ENCODE peak calls at places on chromosomes 3 and 15, in seven cellular contexts. F is HCT116, H is MM.1S, J is GM23338, W is neural progenitor cell, G is SK-N-SH, K is hepatocyte. O is an unnamed sample.

GRCh38 chr3:43531835-43532234 is 90.0 kb downstream of the ANO10 start:
- DNase-seq in J (no peak), W (no peak), K (no peak), G (no peak), H (no peak), F (no peak), O (peak)

GRCh38 chr3:133570139-133570936 is 3.1 kb upstream of the CDV3 start:
- DNase-seq in K (peak), W (peak), F (peak), H (no peak), J (peak), G (no peak), O (peak)

GRCh38 chr3:50591196-50591741 is 20.3 kb downstream of the CISH start:
- DNase-seq in J (no peak), W (no peak), G (no peak), H (no peak), F (no peak), K (no peak), O (no peak)

GRCh38 chr3:107408513-107408912 is 31.3 kb downstream of the CCDC54 start:
- DNase-seq in G (no peak), W (no peak), K (no peak), J (no peak), F (no peak), H (no peak), O (no peak)

GRCh38 chr3:40336511-40337135 is 27.1 kb downstream of the EIF1B start:
- DNase-seq in H (no peak), K (peak), F (no peak), J (no peak), G (no peak), W (no peak), O (no peak)

GRCh38 chr3:17204049-17204650 is 319.4 kb downstream of the PLCL2 start:
- DNase-seq in W (no peak), K (no peak), J (no peak), G (no peak), H (no peak), F (no peak), O (no peak)

GRCh38 chr3:99523446-99523845 is 114.9 kb upstream of the COL8A1 start:
- DNase-seq in J (no peak), G (no peak), F (no peak), K (no peak), W (no peak), H (no peak), O (no peak)

GRCh38 chr15:45449878-45450277 is 71.5 kb upstream of the GATM start:
- DNase-seq in H (peak), F (no peak), J (no peak), W (no peak), G (no peak), K (peak), O (peak)

GRCh38 chr3:153357436-153357835 is 195.4 kb downstream of the RAP2B start:
- DNase-seq in H (no peak), J (no peak), G (no peak), F (no peak), W (no peak), K (no peak), O (peak)

GRCh38 chr3:160400631-160401150 is 1.2 kb downstream of the SMC4 start:
- DNase-seq in G (peak), K (peak), W (peak), F (no peak), J (peak), H (peak), O (peak)

GRCh38 chr3:165805834-165806561 is 31.2 kb downstream of the BCHE start:
- DNase-seq in K (no peak), G (no peak), H (peak), W (no peak), F (no peak), J (no peak), O (peak)

GRCh38 chr3:12356175-12356574 is 67.3 kb downstream of the PPARG start:
- DNase-seq in J (no peak), K (no peak), W (no peak), G (no peak), H (no peak), F (no peak), O (no peak)

GRCh38 chr3:55519016-55519415 is 31.9 kb upstream of the WNT5A start:
- DNase-seq in G (no peak), F (no peak), H (no peak), J (no peak), W (no peak), K (no peak), O (peak)

GRCh38 chr3:143654906-143655305 is 193.4 kb downstream of the SLC9A9 start:
- DNase-seq in G (no peak), F (no peak), J (no peak), W (no peak), K (no peak), H (no peak), O (no peak)

GRCh38 chr15:101064795-101065569 is 145.8 kb downstream of the LRRK1 start:
- DNase-seq in G (no peak), W (no peak), H (no peak), F (no peak), K (no peak), J (no peak), O (no peak)

GRCh38 chr3:155846119-155846518 is 8.1 kb downstream of the SLC33A1 start:
- DNase-seq in J (no peak), W (no peak), K (no peak), F (no peak), G (no peak), H (no peak), O (no peak)

GRCh38 chr3:6452974-6453373 is 407.9 kb upstream of the GRM7 start:
- DNase-seq in W (no peak), G (no peak), F (no peak), H (no peak), J (no peak), K (no peak), O (no peak)

GRCh38 chr15:57213783-57214366 is 162.4 kb upstream of the CGNL1 start:
- DNase-seq in W (peak), K (peak), H (peak), J (no peak), G (peak), F (peak), O (peak)

GRCh38 chr15:63967616-63968015 is 78.7 kb downstream of the DAPK2 start:
- DNase-seq in W (no peak), G (no peak), K (no peak), F (no peak), J (no peak), H (no peak), O (no peak)

GRCh38 chr3:133413166-133414020 is 13.5 kb downstream of the BFSP2 start:
- DNase-seq in H (no peak), K (peak), F (no peak), W (peak), J (no peak), G (no peak), O (no peak)

GRCh38 chr15:100760357-100760903 is 119.2 kb upstream of the ALDH1A3 start:
- DNase-seq in H (no peak), G (no peak), K (no peak), F (no peak), J (no peak), W (no peak), O (peak)

GRCh38 chr3:156474560-156475389 is 80.1 kb downstream of the SSR3 start:
- DNase-seq in F (no peak), H (no peak), W (peak), G (no peak), K (no peak), J (peak), O (peak)

GRCh38 chr15:39059886-39060285 is 495.3 kb upstream of the RASGRP1 start:
- DNase-seq in W (no peak), F (no peak), G (no peak), J (no peak), K (no peak), H (no peak), O (no peak)

GRCh38 chr3:46112296-46112695 is 85.0 kb upstream of the XCR1 start:
- DNase-seq in K (no peak), G (no peak), H (no peak), F (no peak), W (no peak), J (no peak), O (peak)

GRCh38 chr15:43469867-43470266 is 23.1 kb downstream of the TP53BP1 start:
- DNase-seq in K (no peak), H (no peak), G (no peak), W (no peak), J (no peak), F (no peak), O (no peak)

GRCh38 chr3:183301937-183302580 is 49.0 kb downstream of the B3GNT5 start:
- DNase-seq in W (no peak), F (no peak), G (no peak), H (no peak), J (no peak), K (no peak), O (no peak)

GRCh38 chr15:39837454-39837853 is 54.8 kb upstream of the FSIP1 start:
- DNase-seq in W (no peak), G (no peak), K (no peak), J (no peak), H (no peak), F (no peak), O (no peak)

GRCh38 chr3:47301456-47301855 is 18.7 kb downstream of the KLHL18 start:
- DNase-seq in J (no peak), F (no peak), W (no peak), K (no peak), H (no peak), G (no peak), O (no peak)

GRCh38 chr3:180870008-180870733 is 42.3 kb upstream of the FXR1 start:
- DNase-seq in K (peak), G (no peak), J (peak), W (peak), H (no peak), F (no peak), O (no peak)

GRCh38 chr3:33892655-33893054 is 94.2 kb downstream of the PDCD6IP start:
- DNase-seq in H (no peak), G (no peak), F (no peak), W (no peak), K (no peak), J (no peak), O (no peak)

GRCh38 chr3:151166161-151166560 is 36.9 kb downstream of the GPR171 start:
- DNase-seq in H (no peak), W (no peak), G (no peak), K (no peak), J (no peak), F (no peak), O (peak)

GRCh38 chr3:141876891-141877561 is 583 bp downstream of the ATP1B3 start:
- DNase-seq in K (peak), W (peak), J (peak), H (peak), G (peak), F (no peak), O (peak)

GRCh38 chr3:50340404-50341329 is at the start of gene RASSF1:
- DNase-seq in F (no peak), K (peak), W (peak), G (no peak), H (no peak), J (peak), O (no peak)

GRCh38 chr3:169541528-169541927 is 122.0 kb downstream of the MECOM start:
- DNase-seq in F (no peak), J (no peak), K (no peak), G (no peak), H (no peak), W (no peak), O (no peak)

GRCh38 chr3:66401157-66401550 is 99.7 kb downstream of the LRIG1 start:
- DNase-seq in H (no peak), K (no peak), J (no peak), G (no peak), W (no peak), F (no peak), O (no peak)

GRCh38 chr3:101998256-101998926 is 149.1 kb downstream of the NFKBIZ start:
- DNase-seq in K (no peak), H (no peak), W (no peak), J (no peak), F (no peak), G (no peak), O (no peak)
- TF ChIP-seq EZH2phosphoT487 in K (no peak), H (no peak), W (no peak), J (no peak), F (no peak), G (no peak), O (no peak)

GRCh38 chr15:66151809-66152208 is 101.7 kb downstream of the MEGF11 start:
- DNase-seq in J (peak), W (peak), F (no peak), G (peak), H (no peak), K (no peak), O (no peak)
- TF ChIP-seq CTCF in J (peak), W (peak), F (no peak), G (no peak), H (no peak), K (peak), O (no peak)

DNA sequence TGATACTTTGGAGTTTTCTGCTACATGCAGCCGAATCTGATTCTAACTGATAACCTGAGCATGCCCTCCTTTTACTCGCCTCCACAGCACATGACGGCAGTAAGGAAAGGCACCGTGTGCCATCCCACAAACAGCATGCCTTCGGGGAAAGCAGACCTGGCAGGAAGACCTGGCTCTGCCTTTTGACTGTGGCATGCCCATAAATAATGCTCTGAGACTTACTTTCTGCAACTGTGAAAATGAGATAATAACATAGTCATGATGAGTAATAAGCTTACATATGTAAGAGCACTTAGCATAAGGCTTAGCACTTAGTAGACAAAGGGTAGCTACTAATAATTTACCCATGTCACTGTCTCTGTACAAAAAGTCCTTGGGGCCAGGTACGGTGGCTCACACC is 32.9 kb downstream of the MTHFS start:
- DNase-seq in W (no peak), H (no peak), G (no peak), J (no peak), F (no peak), K (no peak), O (peak)
- TF ChIP-seq EZH2phosphoT487 in W (no peak), H (no peak), G (no peak), J (no peak), F (no peak), K (no peak), O (no peak)

DNA sequence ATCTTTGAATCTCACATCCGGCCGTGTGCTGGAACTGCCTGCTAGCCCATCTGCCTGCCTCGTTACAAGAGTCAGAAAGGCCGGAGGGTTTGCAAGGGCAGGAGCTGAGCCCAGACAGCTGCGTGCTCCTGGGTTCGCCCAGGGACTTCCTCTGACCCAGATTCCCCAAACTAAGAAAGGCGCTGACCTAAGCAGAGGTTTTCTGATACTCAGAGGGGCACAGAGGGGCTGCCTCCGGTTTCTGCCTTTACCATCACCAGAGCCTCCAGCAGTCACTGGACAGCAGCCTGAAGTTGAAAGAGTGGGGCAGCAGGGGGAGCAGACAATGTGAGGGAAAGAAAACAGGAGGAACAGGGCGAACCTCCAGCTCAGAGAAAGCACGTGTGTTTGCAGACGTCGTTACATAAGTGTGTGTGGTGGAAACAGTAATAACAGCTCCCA is 33.4 kb upstream of the RAD18 start:
- DNase-seq in F (no peak), J (peak), K (peak), H (no peak), G (no peak), W (peak), O (no peak)
- TF ChIP-seq CTCF in F (no peak), J (peak), K (peak), H (no peak), G (no peak), W (peak), O (no peak)

GRCh38 chr3:51955893-51956770 is 951 bp downstream of the GPR62 start:
- DNase-seq in F (no peak), J (peak), W (peak), H (no peak), G (peak), K (peak), O (no peak)
- TF ChIP-seq EZH2phosphoT487 in F (no peak), J (no peak), W (peak), H (no peak), G (no peak), K (no peak), O (no peak)

GRCh38 chr3:171535133-171535532 is 74.9 kb upstream of the TNIK start:
- DNase-seq in F (no peak), H (no peak), J (no peak), K (no peak), W (no peak), G (no peak), O (no peak)
- TF ChIP-seq CTCF in F (no peak), H (no peak), J (no peak), K (no peak), W (no peak), G (no peak), O (no peak)

GRCh38 chr3:185733980-185734724 is 90.7 kb downstream of the IGF2BP2 start:
- DNase-seq in K (peak), W (peak), J (peak), H (peak), G (peak), F (peak), O (peak)
- TF ChIP-seq EZH2phosphoT487 in K (no peak), W (no peak), J (no peak), H (no peak), G (no peak), F (no peak), O (no peak)

GRCh38 chr15:29939404-29939803 is 117.1 kb upstream of the TJP1 start:
- DNase-seq in H (no peak), F (no peak), J (no peak), W (no peak), K (no peak), G (no peak), O (peak)
- TF ChIP-seq CTCF in H (no peak), F (no peak), J (no peak), W (no peak), K (no peak), G (no peak), O (no peak)

GRCh38 chr3:87791248-87792027 is 267.4 kb downstream of the CGGBP1 start:
- DNase-seq in F (no peak), K (no peak), W (no peak), H (no peak), G (no peak), J (no peak), O (no peak)

GRCh38 chr3:87792532-87793321 is 266.1 kb downstream of the CGGBP1 start:
- DNase-seq in W (peak), G (peak), K (peak), J (peak), F (no peak), H (no peak), O (peak)

GRCh38 chr3:87788516-87788915 is 270.3 kb downstream of the CGGBP1 start:
- DNase-seq in F (no peak), G (no peak), K (no peak), J (no peak), H (no peak), W (no peak), O (no peak)

GRCh38 chr3:87793322-87793877 is 265.4 kb downstream of the CGGBP1 start:
- DNase-seq in J (no peak), F (no peak), W (peak), H (no peak), K (no peak), G (no peak), O (no peak)

GRCh38 chr3:87792193-87792531 is 266.6 kb downstream of the CGGBP1 start:
- DNase-seq in J (peak), G (no peak), F (no peak), W (no peak), K (no peak), H (no peak), O (no peak)
- TF ChIP-seq EZH2phosphoT487 in J (no peak), G (peak), F (no peak), W (no peak), K (no peak), H (no peak), O (no peak)